ENCODE peak calls at places on chromosome X, in nine cellular contexts. W, G, C, V, F, Q, Y, Z and R are unnamed samples.

GRCh38 chrX:31099536-31100090 is 27.8 kb upstream of the FTHL17 start:
- DNase-seq in W (no peak), G (no peak), C (peak), V (no peak), F (no peak), Q (no peak), Y (no peak), Z (no peak), R (no peak)

GRCh38 chrX:40962793-40963407 is 122.3 kb upstream of the USP9X start:
- DNase-seq in W (no peak), G (no peak), C (no peak), V (no peak), F (no peak), Q (no peak), Y (no peak), Z (no peak), R (no peak)

GRCh38 chrX:129600981-129601424 is 53.8 kb downstream of the APLN start:
- DNase-seq in W (peak), G (peak), C (peak), V (peak), F (no peak), Q (peak), Y (no peak), Z (peak), R (no peak)

GRCh38 chrX:70508296-70508911 is 63.8 kb downstream of the DLG3 start:
- DNase-seq in W (no peak), G (peak), C (peak), V (no peak), F (no peak), Q (peak), Y (no peak), Z (no peak), R (no peak)

GRCh38 chrX:151902813-151903591 is 9.7 kb upstream of the MAGEA4 start:
- DNase-seq in W (peak), G (peak), C (no peak), V (no peak), F (peak), Q (peak), Y (peak), Z (peak), R (no peak)

GRCh38 chrX:154712781-154713391 is 38.0 kb downstream of the GAB3 start:
- DNase-seq in W (peak), G (peak), C (peak), V (no peak), F (no peak), Q (peak), Y (no peak), Z (peak), R (no peak)

GRCh38 chrX:15718283-15718970 is 19.6 kb upstream of the CA5B start:
- DNase-seq in W (no peak), G (no peak), C (no peak), V (no peak), F (no peak), Q (no peak), Y (no peak), Z (peak), R (no peak)

GRCh38 chrX:24563291-24564010 is 83.7 kb downstream of the PCYT1B start:
- DNase-seq in W (no peak), G (no peak), C (no peak), V (no peak), F (no peak), Q (no peak), Y (no peak), Z (no peak), R (no peak)

GRCh38 chrX:154398668-154399526 is 720 bp downstream of the RPL10 start:
- DNase-seq in W (peak), G (peak), C (peak), V (peak), F (peak), Q (peak), Y (no peak), Z (peak), R (peak)

GRCh38 chrX:9899640-9900075 is 67.5 kb upstream of the CLDN34 start:
- DNase-seq in W (no peak), G (no peak), C (peak), V (no peak), F (no peak), Q (peak), Y (peak), Z (no peak), R (no peak)

GRCh38 chrX:132953358-132953757 is 5.1 kb downstream of the HS6ST2 start:
- DNase-seq in W (no peak), G (peak), C (no peak), V (no peak), F (no peak), Q (no peak), Y (no peak), Z (no peak), R (no peak)

GRCh38 chrX:102341867-102342266 is 94.9 kb downstream of the NXF2 start:
- DNase-seq in W (peak), G (peak), C (no peak), V (no peak), F (no peak), Q (no peak), Y (no peak), Z (no peak), R (no peak)

GRCh38 chrX:153600032-153600373 is 1.1 kb upstream of the CCNQ start:
- DNase-seq in W (peak), G (no peak), C (peak), V (no peak), F (no peak), Q (no peak), Y (no peak), Z (no peak), R (no peak)

GRCh38 chrX:8679572-8679971 is 52.4 kb downstream of the ANOS1 start:
- DNase-seq in W (no peak), G (no peak), C (no peak), V (no peak), F (no peak), Q (no peak), Y (no peak), Z (no peak), R (peak)

GRCh38 chrX:39650883-39651282 is 446.9 kb downstream of the BCOR start:
- DNase-seq in W (no peak), G (no peak), C (no peak), V (no peak), F (no peak), Q (no peak), Y (no peak), Z (no peak), R (no peak)

GRCh38 chrX:134484039-134484438 is 24.1 kb downstream of the HPRT1 start:
- DNase-seq in W (peak), G (peak), C (no peak), V (peak), F (no peak), Q (peak), Y (no peak), Z (peak), R (no peak)

GRCh38 chrX:30793767-30794103 is 95.3 kb downstream of the TAB3 start:
- DNase-seq in W (no peak), G (no peak), C (no peak), V (no peak), F (no peak), Q (no peak), Y (no peak), Z (no peak), R (no peak)

GRCh38 chrX:11953615-11954014 is 184.7 kb upstream of the FRMPD4 start:
- DNase-seq in W (peak), G (peak), C (no peak), V (no peak), F (no peak), Q (peak), Y (peak), Z (peak), R (no peak)

GRCh38 chrX:2610246-2611170 is 80.6 kb upstream of the CD99 start:
- DNase-seq in W (no peak), G (no peak), C (no peak), V (no peak), F (no peak), Q (peak), Y (no peak), Z (no peak), R (no peak)

GRCh38 chrX:20116087-20116574 is 576 bp downstream of the MAP7D2 start:
- DNase-seq in W (no peak), G (no peak), C (no peak), V (no peak), F (no peak), Q (no peak), Y (no peak), Z (peak), R (no peak)

GRCh38 chrX:28582494-28582893 is 4.8 kb upstream of the IL1RAPL1 start:
- DNase-seq in W (no peak), G (peak), C (no peak), V (no peak), F (no peak), Q (peak), Y (peak), Z (no peak), R (no peak)

GRCh38 chrX:151019837-151020236 is 36.7 kb downstream of the HMGB3 start:
- DNase-seq in W (no peak), G (peak), C (no peak), V (no peak), F (no peak), Q (peak), Y (peak), Z (no peak), R (no peak)

GRCh38 chrX:49876750-49877149 is 2.5 kb upstream of the USP27X start:
- DNase-seq in W (peak), G (peak), C (peak), V (peak), F (no peak), Q (peak), Y (no peak), Z (peak), R (no peak)

GRCh38 chrX:41912922-41913321 is 10.4 kb downstream of the CASK start:
- DNase-seq in W (peak), G (peak), C (no peak), V (no peak), F (no peak), Q (peak), Y (no peak), Z (no peak), R (no peak)

GRCh38 chrX:112841114-112841819 is 636 bp upstream of the AMOT start:
- DNase-seq in W (peak), G (peak), C (peak), V (peak), F (peak), Q (peak), Y (peak), Z (peak), R (peak)

GRCh38 chrX:140318306-140318705 is 186.6 kb downstream of the SOX3 start:
- DNase-seq in W (no peak), G (peak), C (no peak), V (no peak), F (no peak), Q (no peak), Y (no peak), Z (no peak), R (no peak)

GRCh38 chrX:66912417-66912816 is 273.5 kb upstream of the EDA2R start:
- DNase-seq in W (no peak), G (no peak), C (no peak), V (no peak), F (no peak), Q (no peak), Y (no peak), Z (no peak), R (no peak)